ENCODE peak calls at places on chromosomes 2 and 18, in five cellular contexts. One of them, this sample, is unnamed.

GRCh38 chr18:55421612-55422381 is 166.2 kb downstream of the TCF4 start:
- DNase-seq in HTR-8/SVneo: no peak
- DNase-seq in NCI-H146: peak
- DNase-seq in iPS DF 19.7: no peak
- DNase-seq in HEK293T: no peak
- DNase-seq in this sample: no peak

GRCh38 chr2:74427551-74427950 is 6.0 kb downstream of the WDR54 start:
- DNase-seq in iPS DF 19.7: no peak
- DNase-seq in HTR-8/SVneo: no peak
- DNase-seq in NCI-H146: no peak
- DNase-seq in HEK293T: no peak
- DNase-seq in this sample: no peak

GRCh38 chr2:60548844-60549243 is 4.6 kb downstream of the BCL11A start:
- DNase-seq in NCI-H146: no peak
- DNase-seq in HTR-8/SVneo: no peak
- DNase-seq in HEK293T: no peak
- DNase-seq in iPS DF 19.7: no peak
- DNase-seq in this sample: no peak

GRCh38 chr18:22348521-22349316 is 69.0 kb downstream of the CTAGE1 start:
- DNase-seq in NCI-H146: peak
- DNase-seq in HTR-8/SVneo: peak
- DNase-seq in HEK293T: peak
- DNase-seq in iPS DF 19.7: no peak
- DNase-seq in this sample: no peak

GRCh38 chr2:101124061-101124460 is 27.1 kb downstream of the TBC1D8 start:
- DNase-seq in HTR-8/SVneo: no peak
- DNase-seq in HEK293T: no peak
- DNase-seq in iPS DF 19.7: no peak
- DNase-seq in NCI-H146: no peak
- DNase-seq in this sample: no peak

GRCh38 chr2:184472481-184472880 is 125.8 kb upstream of the ZNF804A start:
- DNase-seq in HTR-8/SVneo: no peak
- DNase-seq in NCI-H146: no peak
- DNase-seq in HEK293T: no peak
- DNase-seq in iPS DF 19.7: no peak
- DNase-seq in this sample: no peak

GRCh38 chr2:152864601-152865000 is 146.2 kb downstream of the ARL6IP6 start:
- DNase-seq in NCI-H146: no peak
- DNase-seq in iPS DF 19.7: no peak
- DNase-seq in HTR-8/SVneo: no peak
- DNase-seq in HEK293T: no peak
- DNase-seq in this sample: no peak

GRCh38 chr2:28163627-28164279 is 228.9 kb upstream of the FOSL2 start:
- DNase-seq in HTR-8/SVneo: no peak
- DNase-seq in NCI-H146: no peak
- DNase-seq in HEK293T: no peak
- DNase-seq in iPS DF 19.7: no peak
- DNase-seq in this sample: no peak

GRCh38 chr2:239873656-239874635 is 151.2 kb downstream of the NDUFA10 start:
- DNase-seq in NCI-H146: no peak
- DNase-seq in iPS DF 19.7: no peak
- DNase-seq in HTR-8/SVneo: no peak
- DNase-seq in HEK293T: no peak
- DNase-seq in this sample: no peak

GRCh38 chr2:238895901-238896600 is 48.2 kb downstream of the TWIST2 start:
- DNase-seq in iPS DF 19.7: peak
- DNase-seq in HEK293T: peak
- DNase-seq in HTR-8/SVneo: peak
- DNase-seq in NCI-H146: peak
- DNase-seq in this sample: no peak

GRCh38 chr2:173979721-173980351 is 14.7 kb upstream of the SP3 start:
- DNase-seq in iPS DF 19.7: no peak
- DNase-seq in NCI-H146: no peak
- DNase-seq in HEK293T: no peak
- DNase-seq in HTR-8/SVneo: no peak
- DNase-seq in this sample: no peak

GRCh38 chr2:238597638-238598528 is 171.2 kb downstream of the ASB1 start:
- DNase-seq in HEK293T: no peak
- DNase-seq in NCI-H146: no peak
- DNase-seq in HTR-8/SVneo: no peak
- DNase-seq in iPS DF 19.7: no peak
- DNase-seq in this sample: no peak

GRCh38 chr2:70959851-70960832 is 18.3 kb upstream of the ANKRD53 start:
- DNase-seq in NCI-H146: no peak
- DNase-seq in iPS DF 19.7: no peak
- DNase-seq in HTR-8/SVneo: no peak
- DNase-seq in HEK293T: no peak
- DNase-seq in this sample: no peak

GRCh38 chr2:11567631-11568031 is 33.8 kb downstream of the GREB1 start:
- DNase-seq in HEK293T: no peak
- DNase-seq in NCI-H146: no peak
- DNase-seq in iPS DF 19.7: no peak
- DNase-seq in HTR-8/SVneo: no peak
- DNase-seq in this sample: no peak

GRCh38 chr2:241118727-241119505 is 16.8 kb upstream of the MTERF4 start:
- DNase-seq in iPS DF 19.7: no peak
- DNase-seq in HTR-8/SVneo: no peak
- DNase-seq in HEK293T: no peak
- DNase-seq in NCI-H146: no peak
- DNase-seq in this sample: no peak

GRCh38 chr2:64202206-64202864 is 58.1 kb upstream of the PELI1 start:
- DNase-seq in HEK293T: no peak
- DNase-seq in HTR-8/SVneo: no peak
- DNase-seq in NCI-H146: no peak
- DNase-seq in iPS DF 19.7: no peak
- DNase-seq in this sample: no peak

GRCh38 chr18:54503495-54503894 is 87.5 kb upstream of the DYNAP start:
- DNase-seq in HEK293T: no peak
- DNase-seq in iPS DF 19.7: no peak
- DNase-seq in HTR-8/SVneo: no peak
- DNase-seq in NCI-H146: no peak
- DNase-seq in this sample: no peak